ENCODE peak calls at places on chromosomes 5 and 9, in seven cellular contexts. V is PC-3, D is OCI-LY7, J is GM23248, X is GM23338, O is hepatocyte, U is HCT116. Y is an unnamed sample.

GRCh38 chr5:141632650-141633049 is 4.0 kb downstream of the HDAC3 start:
- DNase-seq in V (no peak), D (no peak), J (no peak), X (no peak), O (no peak), U (no peak), Y (no peak)

GRCh38 chr5:75550597-75550996 is 38.9 kb downstream of the POLK start:
- DNase-seq in V (no peak), D (no peak), J (no peak), X (no peak), O (no peak), U (no peak), Y (no peak)

GRCh38 chr5:143495823-143496275 is 92.4 kb upstream of the NR3C1 start:
- DNase-seq in V (peak), D (no peak), J (peak), X (no peak), O (no peak), U (no peak), Y (no peak)

GRCh38 chr5:169716287-169716686 is 79.2 kb downstream of the DOCK2 start:
- DNase-seq in V (peak), D (no peak), J (peak), X (no peak), O (no peak), U (no peak), Y (no peak)

GRCh38 chr5:115170128-115170923 is 618 bp upstream of the TRIM36 start:
- DNase-seq in V (peak), D (no peak), J (peak), X (peak), O (no peak), U (no peak), Y (peak)

GRCh38 chr5:145680169-145680568 is 155.0 kb downstream of the PRELID2 start:
- DNase-seq in V (peak), D (peak), J (no peak), X (peak), O (no peak), U (no peak), Y (peak)

GRCh38 chr9:81116340-81117207 is 572.8 kb downstream of the TLE1 start:
- DNase-seq in V (peak), D (no peak), J (no peak), X (peak), O (no peak), U (no peak), Y (no peak)

GRCh38 chr5:133930061-133930823 is 38.2 kb downstream of the C5orf15 start:
- DNase-seq in V (no peak), D (no peak), J (peak), X (no peak), O (no peak), U (no peak), Y (no peak)

GRCh38 chr9:16031971-16032370 is 479.1 kb downstream of the CCDC171 start:
- DNase-seq in V (peak), D (no peak), J (peak), X (no peak), O (no peak), U (no peak), Y (no peak)

GRCh38 chr5:129767927-129768380 is 20.1 kb downstream of the MINAR2 start:
- DNase-seq in V (peak), D (peak), J (peak), X (peak), O (peak), U (peak), Y (peak)

GRCh38 chr9:136363106-136363605 is 388 bp downstream of the DNLZ start:
- DNase-seq in V (peak), D (peak), J (peak), X (peak), O (peak), U (peak), Y (peak)

GRCh38 chr5:83179966-83180365 is 102.6 kb downstream of the XRCC4 start:
- DNase-seq in V (no peak), D (no peak), J (peak), X (no peak), O (no peak), U (no peak), Y (no peak)
- H3K27ac ChIP-seq in V (no peak), D (no peak), J (no peak), X (no peak), O (no peak), U (no peak), Y (no peak)

GRCh38 chr9:19690128-19690527 is 98.7 kb downstream of the SLC24A2 start:
- DNase-seq in V (no peak), D (no peak), J (no peak), X (no peak), O (no peak), U (no peak), Y (no peak)

GRCh38 chr9:19683715-19684114 is 105.1 kb downstream of the SLC24A2 start:
- DNase-seq in V (no peak), D (no peak), J (no peak), X (no peak), O (no peak), U (no peak), Y (peak)

GRCh38 chr9:19689324-19690087 is 99.3 kb downstream of the SLC24A2 start:
- DNase-seq in V (no peak), D (no peak), J (peak), X (no peak), O (no peak), U (no peak), Y (no peak)
- TF ChIP-seq EZH2phosphoT487 in V (no peak), D (no peak), J (no peak), X (no peak), O (no peak), U (no peak), Y (no peak)

GRCh38 chr5:1535646-1536045 is 11.9 kb upstream of the LPCAT1 start:
- DNase-seq in V (no peak), D (no peak), J (no peak), X (no peak), O (no peak), U (no peak), Y (no peak)
- H2AFZ ChIP-seq in V (no peak), D (peak), J (no peak), X (no peak), O (no peak), U (no peak), Y (no peak)

GRCh38 chr5:58122993-58123392 is 336.9 kb downstream of the PLK2 start:
- DNase-seq in V (no peak), D (no peak), J (no peak), X (no peak), O (no peak), U (no peak), Y (no peak)
- H3K27ac ChIP-seq in V (no peak), D (no peak), J (no peak), X (no peak), O (no peak), U (no peak), Y (no peak)

GRCh38 chr9:114275246-114275994 is 47.5 kb upstream of the ORM1 start:
- DNase-seq in V (peak), D (no peak), J (peak), X (no peak), O (no peak), U (no peak), Y (no peak)
- TF ChIP-seq EZH2phosphoT487 in V (no peak), D (no peak), J (no peak), X (no peak), O (no peak), U (no peak), Y (no peak)

GRCh38 chr9:20040991-20041606 is 252.3 kb upstream of the SLC24A2 start:
- DNase-seq in V (no peak), D (no peak), J (peak), X (no peak), O (no peak), U (no peak), Y (no peak)

GRCh38 chr9:20043035-20043434 is 254.2 kb upstream of the SLC24A2 start:
- DNase-seq in V (no peak), D (no peak), J (no peak), X (no peak), O (no peak), U (no peak), Y (no peak)

GRCh38 chr9:20042312-20042711 is 253.5 kb upstream of the SLC24A2 start:
- DNase-seq in V (no peak), D (no peak), J (no peak), X (no peak), O (no peak), U (no peak), Y (no peak)

GRCh38 chr9:20043461-20043860 is 254.6 kb upstream of the SLC24A2 start:
- DNase-seq in V (no peak), D (no peak), J (no peak), X (no peak), O (no peak), U (no peak), Y (no peak)

DNA sequence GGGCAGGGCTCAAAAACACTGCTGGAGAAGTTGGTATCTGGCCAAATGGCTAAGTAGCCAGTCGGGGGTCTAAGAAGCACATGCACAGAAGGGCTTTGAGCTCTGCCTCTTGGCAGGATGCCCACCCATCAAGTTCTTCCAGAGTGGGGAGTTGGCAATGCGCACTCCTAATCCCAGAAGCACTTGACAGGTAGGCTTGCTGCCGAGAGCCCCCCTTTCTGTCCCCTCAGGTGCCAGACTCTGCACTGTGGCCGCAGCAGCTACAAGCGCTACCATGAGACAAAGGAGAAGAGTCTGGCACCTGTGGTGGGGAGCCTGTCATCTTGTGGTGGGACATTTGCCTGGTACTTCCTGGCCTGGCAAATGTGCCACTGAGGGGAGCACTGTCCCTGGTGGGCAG is 252.9 kb upstream of the SLC24A2 start:
- DNase-seq in V (no peak), D (no peak), J (no peak), X (no peak), O (peak), U (no peak), Y (no peak)
- H2AFZ ChIP-seq in V (no peak), D (no peak), J (no peak), X (peak), O (no peak), U (no peak), Y (no peak)

GRCh38 chr9:33380390-33381094 is 21.8 kb downstream of the AQP7 start:
- DNase-seq in V (no peak), D (no peak), J (no peak), X (peak), O (no peak), U (no peak), Y (no peak)
- H3K27ac ChIP-seq in V (no peak), D (no peak), J (no peak), X (peak), O (no peak), U (no peak), Y (no peak)

DNA sequence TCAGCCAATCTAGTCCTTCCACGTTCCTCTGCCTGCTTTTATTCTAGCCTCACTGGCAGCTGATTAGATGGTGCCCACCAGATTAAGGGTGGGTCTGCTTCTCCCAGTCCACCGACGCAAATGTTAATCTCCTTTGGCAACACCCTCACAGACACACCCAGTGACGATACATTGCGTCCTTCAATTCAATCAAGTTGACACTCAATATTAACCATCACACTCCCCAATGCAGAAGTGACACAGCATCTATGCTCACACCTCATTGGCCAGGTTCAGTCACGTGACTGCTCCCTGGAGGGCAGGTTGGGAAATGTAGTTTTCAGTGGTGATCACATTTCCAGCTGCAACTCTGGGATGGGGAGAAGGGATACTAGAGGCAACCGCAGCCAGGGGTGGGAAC is 13.0 kb downstream of the SUSD3 start:
- DNase-seq in V (peak), D (peak), J (peak), X (peak), O (no peak), U (peak), Y (peak)
- TF ChIP-seq EZH2phosphoT487 in V (no peak), D (no peak), J (no peak), X (no peak), O (no peak), U (no peak), Y (no peak)

DNA sequence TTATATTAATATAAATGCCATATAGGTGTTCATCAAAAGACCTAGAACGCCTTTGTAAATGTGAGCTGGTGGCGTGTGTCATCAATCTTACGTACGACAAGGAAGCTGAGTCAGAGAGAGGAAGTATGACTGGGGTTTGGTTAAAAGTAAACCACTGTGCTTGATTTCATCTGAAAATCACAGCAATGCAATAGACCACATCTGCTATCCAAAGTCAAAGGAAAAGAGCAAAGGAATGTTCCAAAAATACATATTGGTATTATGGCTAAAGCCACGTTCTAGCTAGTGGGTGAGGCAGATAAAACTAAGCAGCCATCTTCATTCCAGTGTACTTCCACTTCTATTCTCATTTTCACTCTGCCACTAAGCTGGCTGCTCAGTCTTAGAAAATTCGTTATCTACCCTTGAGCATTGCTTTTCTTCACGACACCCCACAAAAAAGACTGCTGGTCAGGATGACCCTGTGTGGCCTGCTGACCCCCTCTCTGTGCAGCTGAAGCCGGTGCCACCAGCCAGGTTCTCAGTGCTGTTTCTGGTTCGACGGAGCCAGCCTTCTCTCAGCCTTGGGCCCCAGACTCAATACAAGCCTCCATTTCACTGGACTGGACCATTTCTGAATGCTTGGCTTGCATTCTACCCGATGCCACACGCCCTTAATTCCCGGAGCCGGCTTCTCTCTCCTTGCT is 23.8 kb downstream of the SHC3 start:
- DNase-seq in V (peak), D (no peak), J (peak), X (no peak), O (no peak), U (peak), Y (no peak)
- H2AFZ ChIP-seq in V (peak), D (no peak), J (peak), X (no peak), O (no peak), U (peak), Y (no peak)

Y was measured in neural progenitor cell.